ENCODE peak calls at places on chromosomes 6 and 20, in six cellular contexts. N is IMR-90, H is H1, F is H9, V is mesenchymal stem cell, Z is trophoblast cell. T is an unnamed sample.

GRCh38 chr20:51862796-51863195 is 60.5 kb upstream of the SALL4 start:
- DNase-seq in V (no peak), H (no peak), F (no peak), N (peak), Z (peak), T (no peak)

GRCh38 chr6:151054304-151054703 is 185.5 kb upstream of the AKAP12 start:
- DNase-seq in Z (no peak), H (no peak), F (no peak), V (peak), N (peak), T (no peak)

GRCh38 chr6:111724505-111724904 is 118.8 kb upstream of the TRAF3IP2 start:
- DNase-seq in H (no peak), Z (no peak), V (no peak), N (no peak), F (no peak), T (no peak)

GRCh38 chr20:48282591-48283228 is 497.4 kb upstream of the SULF2 start:
- DNase-seq in H (no peak), Z (peak), F (no peak), N (no peak), V (no peak), T (no peak)

GRCh38 chr20:62392077-62392418 is 5.1 kb downstream of the RPS21 start:
- DNase-seq in Z (no peak), N (no peak), H (no peak), V (no peak), F (no peak), T (no peak)

GRCh38 chr6:1285589-1286340 is 26.1 kb upstream of the FOXQ1 start:
- DNase-seq in Z (peak), F (no peak), V (peak), N (peak), H (no peak), T (no peak)

GRCh38 chr6:112027942-112028674 is 25.8 kb upstream of the CCN6 start:
- DNase-seq in V (peak), F (no peak), N (no peak), H (no peak), Z (no peak), T (no peak)

GRCh38 chr20:49989234-49990065 is 6.7 kb downstream of the SNAI1 start:
- DNase-seq in V (peak), H (peak), N (peak), Z (peak), F (no peak), T (no peak)

GRCh38 chr6:117200067-117200466 is 65.3 kb upstream of the VGLL2 start:
- DNase-seq in F (no peak), V (no peak), H (no peak), Z (no peak), N (no peak), T (no peak)

GRCh38 chr20:32918751-32919150 is 60.0 kb downstream of the EFCAB8 start:
- DNase-seq in V (no peak), Z (no peak), H (no peak), N (no peak), F (no peak), T (no peak)

GRCh38 chr6:107600936-107601335 is 111.0 kb downstream of the SOBP start:
- DNase-seq in V (peak), Z (peak), F (peak), H (no peak), N (peak), T (peak)

GRCh38 chr6:3208096-3208774 is 19.2 kb downstream of the TUBB2B start:
- DNase-seq in N (peak), V (peak), H (no peak), Z (peak), F (no peak), T (no peak)

GRCh38 chr6:17093692-17094091 is 8.2 kb upstream of the STMND1 start:
- DNase-seq in N (no peak), V (no peak), Z (no peak), F (peak), H (no peak), T (no peak)

GRCh38 chr20:61663521-61664425 is 401.9 kb downstream of the TAF4 start:
- DNase-seq in F (no peak), H (no peak), V (no peak), N (no peak), Z (no peak), T (no peak)

GRCh38 chr6:100633096-100633766 is 168.5 kb upstream of the SIM1 start:
- DNase-seq in F (no peak), Z (peak), H (no peak), N (peak), V (peak), T (peak)

GRCh38 chr20:34581341-34582189 is 23.0 kb downstream of the MAP1LC3A start:
- DNase-seq in N (peak), H (no peak), Z (no peak), F (no peak), V (peak), T (no peak)

GRCh38 chr6:119158057-119158848 is 79.8 kb upstream of the FAM184A start:
- DNase-seq in F (no peak), V (peak), Z (no peak), H (no peak), N (peak), T (no peak)

GRCh38 chr6:157535354-157536217 is 154.6 kb downstream of the ZDHHC14 start:
- DNase-seq in V (peak), Z (no peak), F (no peak), N (peak), H (no peak), T (no peak)

GRCh38 chr6:36442083-36442670 is 477 bp downstream of the PXT1 start:
- DNase-seq in V (no peak), H (no peak), N (no peak), F (no peak), Z (no peak), T (no peak)

GRCh38 chr6:36443498-36443844 is 671 bp downstream of the KCTD20 start:
- DNase-seq in F (no peak), V (no peak), H (no peak), Z (no peak), N (no peak), T (no peak)

GRCh38 chr6:36443951-36444428 is 1.2 kb downstream of the KCTD20 start:
- DNase-seq in Z (no peak), H (no peak), N (peak), F (peak), V (peak), T (no peak)

GRCh38 chr6:36441307-36441894 is 1.3 kb downstream of the PXT1 start:
- DNase-seq in H (peak), Z (peak), V (peak), F (peak), N (peak), T (no peak)

GRCh38 chr6:36442671-36443497 is at the start of the genes KCTD20 and PXT1:
- DNase-seq in V (peak), Z (peak), H (peak), F (peak), N (peak), T (peak)
- H2BK5ac ChIP-seq in V (peak), Z (peak), H (peak), F (no peak), N (peak), T (peak)

GRCh38 chr20:22800161-22800560 is 215.8 kb upstream of the FOXA2 start:
- DNase-seq in H (no peak), Z (no peak), V (no peak), F (no peak), N (no peak), T (no peak)
- H3K14ac ChIP-seq in H (no peak), Z (no peak), V (no peak), F (no peak), N (no peak), T (no peak)

GRCh38 chr6:89997456-89998445 is 103.5 kb downstream of the GJA10 start:
- DNase-seq in V (no peak), Z (no peak), H (no peak), F (no peak), N (no peak), T (no peak)
- H3K4me2 ChIP-seq in V (no peak), Z (no peak), H (no peak), F (no peak), N (no peak), T (no peak)

DNA sequence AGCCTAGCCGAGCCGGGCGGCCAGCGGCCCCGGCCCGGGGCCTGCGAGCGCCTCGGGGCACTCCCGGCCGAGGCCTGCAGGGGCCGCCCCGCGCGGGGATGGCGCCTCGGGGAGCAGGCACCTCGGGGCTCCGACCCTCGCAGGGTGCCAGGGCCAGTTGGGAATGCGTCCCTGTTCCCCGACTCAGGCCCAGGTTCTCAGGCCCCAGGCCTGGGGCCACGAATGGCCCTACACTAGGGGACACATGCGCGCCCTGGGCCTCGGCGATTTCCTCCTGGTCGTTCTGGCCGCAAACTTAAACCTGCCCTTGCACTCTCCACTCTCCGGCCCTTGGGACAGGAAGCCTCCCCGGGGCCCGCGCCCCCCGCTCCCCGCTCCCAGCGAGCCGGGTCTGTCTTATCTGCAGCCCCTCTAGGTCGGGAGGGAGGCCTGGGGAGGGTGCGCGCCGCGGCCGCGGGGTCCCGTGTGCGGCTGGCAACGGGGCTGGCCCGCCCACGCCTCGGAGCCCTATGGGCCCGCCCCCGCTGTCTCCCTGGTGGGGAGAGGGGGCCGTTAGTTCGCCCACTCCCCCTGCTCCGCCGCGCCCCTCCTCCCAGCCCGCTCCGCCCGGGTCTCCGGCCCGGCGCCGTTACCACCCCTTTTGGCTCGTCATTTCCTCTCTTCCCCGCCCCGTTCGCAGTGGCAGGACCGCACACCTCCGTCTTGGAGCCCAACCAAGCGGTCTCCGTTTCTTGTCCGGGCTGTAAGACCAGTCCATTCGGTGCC is 611 bp downstream of the NFYA start:
- DNase-seq in Z (peak), H (peak), N (peak), V (peak), F (peak), T (peak)
- H2BK5ac ChIP-seq in Z (peak), H (peak), N (peak), V (peak), F (no peak), T (peak)

T was measured in neuronal stem cell.